ENCODE peak calls at places on chromosomes 11 and 22, in four cellular contexts. V is activated naive CD4-positive, alpha-beta T cell; R is M059J; U is naive thymus-derived CD4-positive, alpha-beta T cell. X is an unnamed sample.

GRCh38 chr11:44619931-44620725 is 54.7 kb downstream of the CD82 start:
- DNase-seq in V (no peak), R (no peak), U (no peak), X (no peak)

GRCh38 chr11:118012083-118012669 is 26.0 kb downstream of the IL10RA start:
- DNase-seq in V (no peak), R (peak), U (no peak), X (peak)

GRCh38 chr22:46936378-46936916 is 174.0 kb downstream of the TBC1D22A start:
- DNase-seq in V (no peak), R (peak), U (no peak), X (no peak)

GRCh38 chr11:72015511-72016061 is 16.9 kb downstream of the IL18BP start:
- DNase-seq in V (no peak), R (no peak), U (no peak), X (no peak)

GRCh38 chr11:95650271-95650670 is 139.3 kb downstream of the FAM76B start:
- DNase-seq in V (no peak), R (no peak), U (no peak), X (no peak)

GRCh38 chr11:121337078-121337477 is 44.5 kb downstream of the SC5D start:
- DNase-seq in V (no peak), R (no peak), U (no peak), X (no peak)

GRCh38 chr11:123231263-123231662 is 36.2 kb upstream of the CLMP start:
- DNase-seq in V (no peak), R (no peak), U (no peak), X (no peak)

GRCh38 chr22:44047891-44048301 is 23.8 kb downstream of the PARVB start:
- DNase-seq in V (no peak), R (no peak), U (no peak), X (no peak)

GRCh38 chr11:7538023-7538422 is 24.2 kb downstream of the PPFIBP2 start:
- DNase-seq in V (no peak), R (peak), U (no peak), X (no peak)

GRCh38 chr11:67396587-67397398 is 4.9 kb downstream of the PPP1CA start:
- DNase-seq in V (no peak), R (no peak), U (peak), X (no peak)

GRCh38 chr11:116360542-116360941 is 412.2 kb downstream of the BUD13 start:
- DNase-seq in V (no peak), R (no peak), U (no peak), X (no peak)

GRCh38 chr22:37701121-37701786 is 4.4 kb downstream of the TRIOBP start:
- DNase-seq in V (no peak), R (no peak), U (no peak), X (no peak)

GRCh38 chr11:75719089-75719638 is 1.5 kb downstream of the MOGAT2 start:
- DNase-seq in V (no peak), R (no peak), U (no peak), X (no peak)

GRCh38 chr22:49021097-49021925 is 806.4 kb downstream of the BRD1 start:
- DNase-seq in V (no peak), R (no peak), U (no peak), X (no peak)

GRCh38 chr11:69360606-69361005 is 66.7 kb downstream of the MYEOV start:
- DNase-seq in V (no peak), R (no peak), U (no peak), X (no peak)

GRCh38 chr11:67252831-67253239 is 13.4 kb upstream of the GRK2 start:
- DNase-seq in V (no peak), R (peak), U (peak), X (peak)

GRCh38 chr11:27120211-27120610 is 79.6 kb downstream of the BBOX1 start:
- DNase-seq in V (no peak), R (no peak), U (no peak), X (no peak)

GRCh38 chr22:36445158-36445668 is 36.2 kb downstream of the TXN2 start:
- DNase-seq in V (no peak), R (peak), U (no peak), X (no peak)

GRCh38 chr11:116696381-116696941 is 76.3 kb downstream of the BUD13 start:
- DNase-seq in V (no peak), R (peak), U (no peak), X (peak)

GRCh38 chr11:67627394-67627787 is 2.3 kb downstream of the NUDT8 start:
- DNase-seq in V (no peak), R (no peak), U (no peak), X (no peak)

GRCh38 chr11:130396965-130397364 is 31.4 kb downstream of the ADAMTS8 start:
- DNase-seq in V (no peak), R (no peak), U (no peak), X (no peak)

GRCh38 chr22:32202539-32203180 is 2.2 kb downstream of the RFPL2 start:
- DNase-seq in V (no peak), R (peak), U (peak), X (no peak)

GRCh38 chr11:111360150-111361043 is 18.7 kb downstream of the POU2AF1 start:
- DNase-seq in V (no peak), R (no peak), U (no peak), X (no peak)

GRCh38 chr22:44116755-44117684 is 63.7 kb upstream of the PARVG start:
- DNase-seq in V (no peak), R (no peak), U (no peak), X (no peak)

X was measured in GDM1.